ENCODE peak calls at places on chromosomes 2 and 18, in nine cellular contexts. One of them, this sample, is unnamed.

GRCh38 chr2:27027211-27027651 is 5.5 kb upstream of the TMEM214 start:
- DNase-seq in iris pigment epithelial cell: no peak
- DNase-seq in CD4-positive, CD25-positive, alpha-beta regulatory T cell: no peak
- DNase-seq in GM23248: no peak
- DNase-seq in NCI-H2081: no peak
- DNase-seq in left cardiac atrium: peak
- DNase-seq in endodermal cell: no peak
- DNase-seq in GM18507: no peak
- DNase-seq in HCT116: no peak
- DNase-seq in this sample: no peak

GRCh38 chr2:8657423-8658062 is 24.3 kb upstream of the ID2 start:
- DNase-seq in endodermal cell: no peak
- DNase-seq in GM23248: no peak
- DNase-seq in CD4-positive, CD25-positive, alpha-beta regulatory T cell: no peak
- DNase-seq in iris pigment epithelial cell: no peak
- DNase-seq in GM18507: no peak
- DNase-seq in left cardiac atrium: no peak
- DNase-seq in HCT116: no peak
- DNase-seq in NCI-H2081: no peak
- DNase-seq in this sample: no peak

GRCh38 chr2:85584857-85585780 is 888 bp downstream of the VAMP5 start:
- DNase-seq in HCT116: no peak
- DNase-seq in GM18507: no peak
- DNase-seq in GM23248: peak
- DNase-seq in endodermal cell: no peak
- DNase-seq in left cardiac atrium: peak
- DNase-seq in NCI-H2081: no peak
- DNase-seq in iris pigment epithelial cell: no peak
- DNase-seq in CD4-positive, CD25-positive, alpha-beta regulatory T cell: no peak
- DNase-seq in this sample: peak

GRCh38 chr2:232873292-232873908 is 3.3 kb downstream of the SNORC start:
- DNase-seq in GM18507: no peak
- DNase-seq in left cardiac atrium: no peak
- DNase-seq in CD4-positive, CD25-positive, alpha-beta regulatory T cell: no peak
- DNase-seq in NCI-H2081: no peak
- DNase-seq in iris pigment epithelial cell: no peak
- DNase-seq in HCT116: no peak
- DNase-seq in GM23248: no peak
- DNase-seq in endodermal cell: peak
- DNase-seq in this sample: no peak

GRCh38 chr2:68196120-68196716 is 38.5 kb downstream of the PNO1 start:
- DNase-seq in NCI-H2081: no peak
- DNase-seq in HCT116: no peak
- DNase-seq in GM23248: peak
- DNase-seq in iris pigment epithelial cell: peak
- DNase-seq in left cardiac atrium: peak
- DNase-seq in CD4-positive, CD25-positive, alpha-beta regulatory T cell: no peak
- DNase-seq in endodermal cell: no peak
- DNase-seq in GM18507: no peak
- DNase-seq in this sample: no peak

GRCh38 chr18:13185675-13186198 is 32.8 kb upstream of the LDLRAD4 start:
- DNase-seq in endodermal cell: no peak
- DNase-seq in GM18507: no peak
- DNase-seq in NCI-H2081: no peak
- DNase-seq in left cardiac atrium: peak
- DNase-seq in iris pigment epithelial cell: no peak
- DNase-seq in CD4-positive, CD25-positive, alpha-beta regulatory T cell: no peak
- DNase-seq in GM23248: no peak
- DNase-seq in HCT116: no peak
- DNase-seq in this sample: no peak

GRCh38 chr2:122734756-122735155 is 979.3 kb downstream of the TSN start:
- DNase-seq in GM18507: no peak
- DNase-seq in HCT116: no peak
- DNase-seq in left cardiac atrium: no peak
- DNase-seq in iris pigment epithelial cell: peak
- DNase-seq in CD4-positive, CD25-positive, alpha-beta regulatory T cell: no peak
- DNase-seq in endodermal cell: peak
- DNase-seq in GM23248: peak
- DNase-seq in NCI-H2081: no peak
- DNase-seq in this sample: no peak

GRCh38 chr2:46876741-46877384 is 38.7 kb downstream of the MCFD2 start:
- DNase-seq in HCT116: peak
- DNase-seq in iris pigment epithelial cell: peak
- DNase-seq in GM23248: peak
- DNase-seq in CD4-positive, CD25-positive, alpha-beta regulatory T cell: no peak
- DNase-seq in GM18507: no peak
- DNase-seq in endodermal cell: no peak
- DNase-seq in left cardiac atrium: peak
- DNase-seq in NCI-H2081: peak
- DNase-seq in this sample: peak

GRCh38 chr2:54634012-54634411 is 89.5 kb upstream of the EML6 start:
- DNase-seq in HCT116: no peak
- DNase-seq in iris pigment epithelial cell: no peak
- DNase-seq in GM18507: no peak
- DNase-seq in CD4-positive, CD25-positive, alpha-beta regulatory T cell: no peak
- DNase-seq in GM23248: no peak
- DNase-seq in endodermal cell: no peak
- DNase-seq in NCI-H2081: no peak
- DNase-seq in left cardiac atrium: no peak
- DNase-seq in this sample: no peak

GRCh38 chr18:9742588-9743131 is 34.6 kb downstream of the RAB31 start:
- DNase-seq in left cardiac atrium: no peak
- DNase-seq in GM18507: no peak
- DNase-seq in CD4-positive, CD25-positive, alpha-beta regulatory T cell: no peak
- DNase-seq in iris pigment epithelial cell: peak
- DNase-seq in GM23248: peak
- DNase-seq in NCI-H2081: no peak
- DNase-seq in endodermal cell: peak
- DNase-seq in HCT116: no peak
- DNase-seq in this sample: peak

GRCh38 chr2:118310878-118311442 is 222.7 kb downstream of the INSIG2 start:
- DNase-seq in endodermal cell: peak
- DNase-seq in GM18507: no peak
- DNase-seq in iris pigment epithelial cell: no peak
- DNase-seq in GM23248: peak
- DNase-seq in left cardiac atrium: no peak
- DNase-seq in CD4-positive, CD25-positive, alpha-beta regulatory T cell: no peak
- DNase-seq in HCT116: no peak
- DNase-seq in NCI-H2081: no peak
- DNase-seq in this sample: no peak

GRCh38 chr2:35973132-35973736 is 382.3 kb upstream of the CRIM1 start:
- DNase-seq in iris pigment epithelial cell: peak
- DNase-seq in HCT116: no peak
- DNase-seq in CD4-positive, CD25-positive, alpha-beta regulatory T cell: no peak
- DNase-seq in endodermal cell: peak
- DNase-seq in GM23248: peak
- DNase-seq in left cardiac atrium: no peak
- DNase-seq in GM18507: no peak
- DNase-seq in NCI-H2081: no peak
- DNase-seq in this sample: peak

GRCh38 chr2:20643060-20643459 is 7.8 kb downstream of the HS1BP3 start:
- DNase-seq in HCT116: no peak
- DNase-seq in iris pigment epithelial cell: no peak
- DNase-seq in endodermal cell: no peak
- DNase-seq in left cardiac atrium: no peak
- DNase-seq in CD4-positive, CD25-positive, alpha-beta regulatory T cell: no peak
- DNase-seq in GM23248: no peak
- DNase-seq in GM18507: no peak
- DNase-seq in NCI-H2081: no peak
- DNase-seq in this sample: no peak

GRCh38 chr2:45178359-45178758 is 169.1 kb upstream of the SIX2 start:
- DNase-seq in HCT116: no peak
- DNase-seq in CD4-positive, CD25-positive, alpha-beta regulatory T cell: no peak
- DNase-seq in GM18507: no peak
- DNase-seq in GM23248: peak
- DNase-seq in NCI-H2081: no peak
- DNase-seq in iris pigment epithelial cell: no peak
- DNase-seq in left cardiac atrium: no peak
- DNase-seq in endodermal cell: no peak
- DNase-seq in this sample: peak

GRCh38 chr2:240201861-240202260 is 61.4 kb upstream of the OTOS start:
- DNase-seq in left cardiac atrium: no peak
- DNase-seq in HCT116: no peak
- DNase-seq in NCI-H2081: no peak
- DNase-seq in iris pigment epithelial cell: no peak
- DNase-seq in endodermal cell: peak
- DNase-seq in GM23248: no peak
- DNase-seq in GM18507: no peak
- DNase-seq in CD4-positive, CD25-positive, alpha-beta regulatory T cell: no peak
- DNase-seq in this sample: no peak

GRCh38 chr2:12718662-12719399 is 2.1 kb downstream of the TRIB2 start:
- DNase-seq in GM18507: no peak
- DNase-seq in endodermal cell: peak
- DNase-seq in NCI-H2081: peak
- DNase-seq in left cardiac atrium: no peak
- DNase-seq in GM23248: peak
- DNase-seq in CD4-positive, CD25-positive, alpha-beta regulatory T cell: no peak
- DNase-seq in iris pigment epithelial cell: peak
- DNase-seq in HCT116: no peak
- DNase-seq in this sample: no peak

GRCh38 chr2:176553685-176554106 is 284.5 kb downstream of the MTX2 start:
- DNase-seq in iris pigment epithelial cell: peak
- DNase-seq in HCT116: peak
- DNase-seq in CD4-positive, CD25-positive, alpha-beta regulatory T cell: no peak
- DNase-seq in GM18507: no peak
- DNase-seq in NCI-H2081: peak
- DNase-seq in left cardiac atrium: peak
- DNase-seq in endodermal cell: peak
- DNase-seq in GM23248: peak
- DNase-seq in this sample: peak

GRCh38 chr2:52220393-52220792 is 1188.5 kb upstream of the NRXN1 start:
- DNase-seq in CD4-positive, CD25-positive, alpha-beta regulatory T cell: no peak
- DNase-seq in GM23248: peak
- DNase-seq in iris pigment epithelial cell: no peak
- DNase-seq in GM18507: no peak
- DNase-seq in endodermal cell: no peak
- DNase-seq in left cardiac atrium: no peak
- DNase-seq in HCT116: no peak
- DNase-seq in NCI-H2081: peak
- DNase-seq in this sample: no peak

GRCh38 chr2:196309646-196310045 is 138.3 kb upstream of the STK17B start:
- DNase-seq in CD4-positive, CD25-positive, alpha-beta regulatory T cell: no peak
- DNase-seq in endodermal cell: no peak
- DNase-seq in GM23248: no peak
- DNase-seq in GM18507: no peak
- DNase-seq in iris pigment epithelial cell: no peak
- DNase-seq in NCI-H2081: no peak
- DNase-seq in left cardiac atrium: no peak
- DNase-seq in HCT116: no peak
- DNase-seq in this sample: no peak

GRCh38 chr18:74524097-74524496 is 10.2 kb upstream of the CNDP1 start:
- DNase-seq in iris pigment epithelial cell: no peak
- DNase-seq in GM18507: no peak
- DNase-seq in NCI-H2081: peak
- DNase-seq in CD4-positive, CD25-positive, alpha-beta regulatory T cell: no peak
- DNase-seq in left cardiac atrium: no peak
- DNase-seq in GM23248: no peak
- DNase-seq in HCT116: no peak
- DNase-seq in endodermal cell: no peak
- DNase-seq in this sample: no peak

GRCh38 chr2:128411431-128411830 is 92.8 kb upstream of the HS6ST1 start:
- DNase-seq in CD4-positive, CD25-positive, alpha-beta regulatory T cell: no peak
- DNase-seq in HCT116: no peak
- DNase-seq in left cardiac atrium: no peak
- DNase-seq in GM18507: no peak
- DNase-seq in NCI-H2081: no peak
- DNase-seq in GM23248: no peak
- DNase-seq in endodermal cell: peak
- DNase-seq in iris pigment epithelial cell: no peak
- DNase-seq in this sample: no peak

GRCh38 chr2:109403841-109404201 is 209.9 kb downstream of the SEPTIN10 start:
- DNase-seq in GM23248: peak
- DNase-seq in CD4-positive, CD25-positive, alpha-beta regulatory T cell: no peak
- DNase-seq in GM18507: no peak
- DNase-seq in HCT116: no peak
- DNase-seq in iris pigment epithelial cell: no peak
- DNase-seq in NCI-H2081: no peak
- DNase-seq in left cardiac atrium: no peak
- DNase-seq in endodermal cell: no peak
- DNase-seq in this sample: no peak

GRCh38 chr2:183552716-183553115 is 428.5 kb downstream of the NUP35 start:
- DNase-seq in iris pigment epithelial cell: no peak
- DNase-seq in GM23248: no peak
- DNase-seq in NCI-H2081: no peak
- DNase-seq in CD4-positive, CD25-positive, alpha-beta regulatory T cell: no peak
- DNase-seq in endodermal cell: no peak
- DNase-seq in left cardiac atrium: no peak
- DNase-seq in GM18507: no peak
- DNase-seq in HCT116: no peak
- DNase-seq in this sample: no peak

GRCh38 chr2:113219889-113220641 is 46.3 kb downstream of the PSD4 start:
- DNase-seq in NCI-H2081: no peak
- DNase-seq in HCT116: peak
- DNase-seq in GM23248: peak
- DNase-seq in endodermal cell: no peak
- DNase-seq in iris pigment epithelial cell: peak
- DNase-seq in CD4-positive, CD25-positive, alpha-beta regulatory T cell: no peak
- DNase-seq in GM18507: no peak
- DNase-seq in left cardiac atrium: peak
- DNase-seq in this sample: no peak

GRCh38 chr18:35827275-35827929 is 145.1 kb upstream of the RMP24 start:
- DNase-seq in GM18507: no peak
- DNase-seq in CD4-positive, CD25-positive, alpha-beta regulatory T cell: no peak
- DNase-seq in GM23248: no peak
- DNase-seq in iris pigment epithelial cell: no peak
- DNase-seq in HCT116: no peak
- DNase-seq in NCI-H2081: no peak
- DNase-seq in left cardiac atrium: no peak
- DNase-seq in endodermal cell: peak
- DNase-seq in this sample: no peak

GRCh38 chr2:102139851-102140250 is 2.7 kb upstream of the IL1R1 start:
- DNase-seq in HCT116: no peak
- DNase-seq in CD4-positive, CD25-positive, alpha-beta regulatory T cell: no peak
- DNase-seq in GM23248: no peak
- DNase-seq in endodermal cell: no peak
- DNase-seq in iris pigment epithelial cell: peak
- DNase-seq in left cardiac atrium: no peak
- DNase-seq in NCI-H2081: no peak
- DNase-seq in GM18507: no peak
- DNase-seq in this sample: peak

GRCh38 chr2:99404039-99404799 is 67.0 kb downstream of the EIF5B start:
- DNase-seq in NCI-H2081: no peak
- DNase-seq in GM18507: no peak
- DNase-seq in CD4-positive, CD25-positive, alpha-beta regulatory T cell: no peak
- DNase-seq in iris pigment epithelial cell: no peak
- DNase-seq in endodermal cell: peak
- DNase-seq in HCT116: no peak
- DNase-seq in GM23248: no peak
- DNase-seq in left cardiac atrium: no peak
- DNase-seq in this sample: peak

GRCh38 chr18:8701546-8702118 is 3.7 kb upstream of the MTCL1 start:
- DNase-seq in iris pigment epithelial cell: peak
- DNase-seq in CD4-positive, CD25-positive, alpha-beta regulatory T cell: no peak
- DNase-seq in endodermal cell: no peak
- DNase-seq in left cardiac atrium: no peak
- DNase-seq in GM18507: no peak
- DNase-seq in NCI-H2081: no peak
- DNase-seq in GM23248: peak
- DNase-seq in HCT116: no peak
- DNase-seq in this sample: no peak

GRCh38 chr2:98269274-98269673 is 77.0 kb upstream of the CNGA3 start:
- DNase-seq in endodermal cell: peak
- DNase-seq in left cardiac atrium: no peak
- DNase-seq in HCT116: peak
- DNase-seq in GM23248: peak
- DNase-seq in CD4-positive, CD25-positive, alpha-beta regulatory T cell: no peak
- DNase-seq in iris pigment epithelial cell: peak
- DNase-seq in GM18507: no peak
- DNase-seq in NCI-H2081: peak
- DNase-seq in this sample: no peak

GRCh38 chr2:139526781-139527180 is 746.6 kb upstream of the NXPH2 start:
- DNase-seq in iris pigment epithelial cell: no peak
- DNase-seq in HCT116: no peak
- DNase-seq in NCI-H2081: no peak
- DNase-seq in GM18507: no peak
- DNase-seq in GM23248: no peak
- DNase-seq in left cardiac atrium: no peak
- DNase-seq in endodermal cell: no peak
- DNase-seq in CD4-positive, CD25-positive, alpha-beta regulatory T cell: no peak
- DNase-seq in this sample: no peak

GRCh38 chr2:28447943-28448737 is 47.7 kb upstream of the PLB1 start:
- DNase-seq in HCT116: no peak
- DNase-seq in CD4-positive, CD25-positive, alpha-beta regulatory T cell: no peak
- DNase-seq in left cardiac atrium: no peak
- DNase-seq in GM23248: peak
- DNase-seq in endodermal cell: no peak
- DNase-seq in iris pigment epithelial cell: peak
- DNase-seq in GM18507: no peak
- DNase-seq in NCI-H2081: no peak
- DNase-seq in this sample: no peak

This sample was measured in PC-9.